ENCODE peak calls at places on chromosomes 6 and 20, in eight cellular contexts. One of them, this sample, is unnamed.

GRCh38 chr20:32018269-32019155 is 8.3 kb downstream of the CCM2L start:
- DNase-seq in spleen: peak; percentile 86
- DNase-seq in sigmoid colon: no peak
- DNase-seq in caudate nucleus: no peak
- DNase-seq in breast epithelium: peak; percentile 53
- DNase-seq in substantia nigra: no peak
- DNase-seq in effector memory CD4-positive, alpha-beta T cell: peak; percentile 10
- DNase-seq in lower lobe of right lung: peak; percentile 74
- DNase-seq in this sample: peak; percentile 88

GRCh38 chr6:3471286-3471685 is 14.4 kb upstream of the SLC22A23 start:
- DNase-seq in effector memory CD4-positive, alpha-beta T cell: no peak
- DNase-seq in substantia nigra: no peak
- DNase-seq in spleen: no peak
- DNase-seq in lower lobe of right lung: no peak
- DNase-seq in caudate nucleus: no peak
- DNase-seq in breast epithelium: no peak
- DNase-seq in sigmoid colon: no peak
- DNase-seq in this sample: no peak

GRCh38 chr6:74873911-74874310 is 331.9 kb downstream of the COL12A1 start:
- DNase-seq in effector memory CD4-positive, alpha-beta T cell: no peak
- DNase-seq in sigmoid colon: no peak
- DNase-seq in lower lobe of right lung: no peak
- DNase-seq in breast epithelium: no peak
- DNase-seq in caudate nucleus: no peak
- DNase-seq in substantia nigra: no peak
- DNase-seq in spleen: no peak
- DNase-seq in this sample: no peak

GRCh38 chr20:6590891-6591679 is 176.4 kb upstream of the BMP2 start:
- DNase-seq in caudate nucleus: no peak
- DNase-seq in breast epithelium: no peak
- DNase-seq in substantia nigra: no peak
- DNase-seq in spleen: no peak
- DNase-seq in effector memory CD4-positive, alpha-beta T cell: no peak
- DNase-seq in lower lobe of right lung: no peak
- DNase-seq in sigmoid colon: no peak
- DNase-seq in this sample: no peak

GRCh38 chr6:141123497-141123896 is 1009.2 kb upstream of the GJE1 start:
- DNase-seq in caudate nucleus: no peak
- DNase-seq in breast epithelium: no peak
- DNase-seq in lower lobe of right lung: no peak
- DNase-seq in substantia nigra: no peak
- DNase-seq in sigmoid colon: no peak
- DNase-seq in effector memory CD4-positive, alpha-beta T cell: no peak
- DNase-seq in spleen: no peak
- DNase-seq in this sample: no peak

GRCh38 chr20:60953311-60953710 is 298.8 kb upstream of the CDH4 start:
- DNase-seq in caudate nucleus: no peak
- DNase-seq in substantia nigra: no peak
- DNase-seq in lower lobe of right lung: no peak
- DNase-seq in sigmoid colon: no peak
- DNase-seq in effector memory CD4-positive, alpha-beta T cell: no peak
- DNase-seq in spleen: no peak
- DNase-seq in breast epithelium: no peak
- DNase-seq in this sample: no peak

GRCh38 chr6:87731818-87732661 is 30.0 kb upstream of the AKIRIN2 start:
- DNase-seq in caudate nucleus: no peak
- DNase-seq in effector memory CD4-positive, alpha-beta T cell: no peak
- DNase-seq in substantia nigra: peak; percentile 33
- DNase-seq in breast epithelium: peak; percentile 97
- DNase-seq in sigmoid colon: peak; percentile 96
- DNase-seq in spleen: peak; percentile 91
- DNase-seq in lower lobe of right lung: peak; percentile 95
- DNase-seq in this sample: peak; percentile 94

GRCh38 chr6:4585682-4586468 is 190.3 kb upstream of the CDYL start:
- DNase-seq in caudate nucleus: no peak
- DNase-seq in sigmoid colon: no peak
- DNase-seq in lower lobe of right lung: no peak
- DNase-seq in spleen: no peak
- DNase-seq in breast epithelium: no peak
- DNase-seq in effector memory CD4-positive, alpha-beta T cell: no peak
- DNase-seq in substantia nigra: no peak
- DNase-seq in this sample: no peak

GRCh38 chr6:27812078-27812804 is 100.0 kb downstream of the OR2B2 start:
- DNase-seq in substantia nigra: no peak
- DNase-seq in breast epithelium: no peak
- DNase-seq in caudate nucleus: no peak
- DNase-seq in sigmoid colon: no peak
- DNase-seq in lower lobe of right lung: no peak
- DNase-seq in spleen: no peak
- DNase-seq in effector memory CD4-positive, alpha-beta T cell: no peak
- DNase-seq in this sample: no peak

GRCh38 chr20:21322083-21322710 is 19.1 kb downstream of the XRN2 start:
- DNase-seq in effector memory CD4-positive, alpha-beta T cell: no peak
- DNase-seq in substantia nigra: no peak
- DNase-seq in spleen: no peak
- DNase-seq in caudate nucleus: no peak
- DNase-seq in breast epithelium: no peak
- DNase-seq in sigmoid colon: no peak
- DNase-seq in lower lobe of right lung: no peak
- DNase-seq in this sample: no peak

GRCh38 chr6:125020385-125020784 is 58.1 kb downstream of the RNF217 start:
- DNase-seq in substantia nigra: no peak
- DNase-seq in sigmoid colon: no peak
- DNase-seq in breast epithelium: no peak
- DNase-seq in effector memory CD4-positive, alpha-beta T cell: no peak
- DNase-seq in spleen: no peak
- DNase-seq in lower lobe of right lung: no peak
- DNase-seq in caudate nucleus: no peak
- DNase-seq in this sample: no peak

GRCh38 chr20:13353261-13353945 is 132.3 kb downstream of the ISM1 start:
- DNase-seq in spleen: no peak
- DNase-seq in substantia nigra: no peak
- DNase-seq in effector memory CD4-positive, alpha-beta T cell: no peak
- DNase-seq in lower lobe of right lung: no peak
- DNase-seq in breast epithelium: no peak
- DNase-seq in sigmoid colon: no peak
- DNase-seq in caudate nucleus: no peak
- DNase-seq in this sample: no peak

GRCh38 chr20:36832791-36833190 is 43.1 kb upstream of the TLDC2 start:
- DNase-seq in substantia nigra: no peak
- DNase-seq in breast epithelium: no peak
- DNase-seq in spleen: no peak
- DNase-seq in effector memory CD4-positive, alpha-beta T cell: no peak
- DNase-seq in sigmoid colon: peak; percentile 62
- DNase-seq in lower lobe of right lung: no peak
- DNase-seq in caudate nucleus: no peak
- DNase-seq in this sample: no peak

GRCh38 chr6:52736145-52736544 is 27.1 kb downstream of the GSTA2 start:
- DNase-seq in sigmoid colon: no peak
- DNase-seq in lower lobe of right lung: no peak
- DNase-seq in substantia nigra: no peak
- DNase-seq in breast epithelium: no peak
- DNase-seq in spleen: no peak
- DNase-seq in caudate nucleus: no peak
- DNase-seq in effector memory CD4-positive, alpha-beta T cell: no peak
- DNase-seq in this sample: no peak

GRCh38 chr6:90294614-90294988 is 2.0 kb downstream of the BACH2 start:
- DNase-seq in substantia nigra: no peak
- DNase-seq in sigmoid colon: no peak
- DNase-seq in lower lobe of right lung: no peak
- DNase-seq in breast epithelium: no peak
- DNase-seq in effector memory CD4-positive, alpha-beta T cell: no peak
- DNase-seq in caudate nucleus: no peak
- DNase-seq in spleen: peak; percentile 81
- DNase-seq in this sample: no peak

DNA sequence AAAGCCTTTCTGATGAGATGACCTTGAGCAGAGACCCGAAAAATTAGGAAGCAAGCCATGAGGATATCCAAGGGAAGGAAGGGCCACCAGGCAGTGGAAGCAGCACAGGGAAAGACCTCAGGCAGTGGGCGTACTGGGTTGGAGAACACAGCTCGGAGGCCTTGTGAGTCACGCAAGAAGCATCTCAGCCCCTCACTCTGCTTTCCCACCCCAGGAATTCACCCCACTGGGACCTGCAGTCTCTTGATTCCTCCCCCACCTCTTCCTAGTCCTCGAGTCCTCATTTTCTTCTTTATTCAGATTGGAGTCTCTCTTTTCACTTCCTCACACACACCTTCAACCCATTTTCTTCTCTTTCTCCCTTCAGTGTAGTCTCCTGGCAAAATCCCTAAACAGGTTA is 27.0 kb downstream of the RPRD1B start:
- DNase-seq in sigmoid colon: no peak
- DNase-seq in spleen: no peak
- DNase-seq in effector memory CD4-positive, alpha-beta T cell: no peak
- DNase-seq in caudate nucleus: no peak
- DNase-seq in breast epithelium: no peak
- DNase-seq in substantia nigra: no peak
- DNase-seq in lower lobe of right lung: no peak
- DNase-seq in this sample: no peak
- H3K27ac ChIP-seq in sigmoid colon: no peak overlapping the region
- H3K27ac ChIP-seq in spleen: no peak overlapping the region
- H3K27ac ChIP-seq in effector memory CD4-positive, alpha-beta T cell: no peak overlapping the region
- H3K27ac ChIP-seq in caudate nucleus: no peak overlapping the region
- H3K27ac ChIP-seq in breast epithelium: no peak overlapping the region
- H3K27ac ChIP-seq in substantia nigra: no peak overlapping the region
- H3K27ac ChIP-seq in lower lobe of right lung: no peak overlapping the region
- H3K27ac ChIP-seq in this sample: no peak overlapping the region

DNA sequence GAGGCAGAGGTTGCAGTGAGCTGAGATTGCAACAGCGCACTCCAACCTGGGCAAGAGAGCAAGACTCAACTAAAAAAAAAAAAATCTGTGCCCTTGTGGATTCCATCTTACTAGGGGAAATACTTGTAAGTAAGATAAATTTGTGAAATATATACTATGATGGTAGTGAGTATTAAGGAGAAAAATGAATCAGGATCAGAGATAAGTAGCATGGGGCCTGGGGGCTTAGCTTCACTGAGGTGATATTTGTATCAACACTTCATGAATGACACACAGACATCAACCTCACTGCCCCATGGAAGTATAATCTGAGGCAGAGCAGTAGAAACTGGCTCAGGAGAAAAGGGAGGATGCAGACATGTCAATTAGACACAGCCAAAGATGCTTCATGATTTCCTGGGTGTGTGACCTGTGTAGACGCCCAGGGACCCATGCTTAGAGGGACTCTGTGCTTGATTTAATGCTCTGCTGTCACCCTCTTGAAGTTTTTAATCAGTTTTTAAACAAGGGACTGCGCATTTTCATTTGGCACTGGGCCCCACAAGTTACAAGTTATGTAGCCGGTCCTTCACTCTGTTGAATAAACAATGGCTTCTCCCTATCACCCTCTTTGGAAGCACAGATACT is 41.9 kb downstream of the PCNA start:
- DNase-seq in substantia nigra: no peak
- DNase-seq in breast epithelium: no peak
- DNase-seq in sigmoid colon: no peak
- DNase-seq in lower lobe of right lung: no peak
- DNase-seq in effector memory CD4-positive, alpha-beta T cell: no peak
- DNase-seq in spleen: no peak
- DNase-seq in caudate nucleus: no peak
- DNase-seq in this sample: no peak
- H3K27ac ChIP-seq in substantia nigra: no peak overlapping the region
- H3K27ac ChIP-seq in breast epithelium: peak overlapping the region; percentile 59
- H3K27ac ChIP-seq in sigmoid colon: peak overlapping the region; percentile 74
- H3K27ac ChIP-seq in lower lobe of right lung: peak overlapping the region; percentile 87
- H3K27ac ChIP-seq in effector memory CD4-positive, alpha-beta T cell: peak overlapping the region; percentile 76
- H3K27ac ChIP-seq in spleen: peak overlapping the region; percentile 91
- H3K27ac ChIP-seq in caudate nucleus: peak overlapping the region; percentile 41
- H3K27ac ChIP-seq in this sample: no peak overlapping the region

GRCh38 chr6:30830438-30830837 is 53.9 kb upstream of the DDR1 start:
- DNase-seq in effector memory CD4-positive, alpha-beta T cell: no peak
- DNase-seq in sigmoid colon: no peak
- DNase-seq in lower lobe of right lung: no peak
- DNase-seq in caudate nucleus: no peak
- DNase-seq in substantia nigra: no peak
- DNase-seq in spleen: no peak
- DNase-seq in breast epithelium: no peak
- DNase-seq in this sample: peak; percentile 10

GRCh38 chr6:30826961-30827342 is 57.4 kb upstream of the DDR1 start:
- DNase-seq in spleen: no peak
- DNase-seq in sigmoid colon: no peak
- DNase-seq in breast epithelium: no peak
- DNase-seq in lower lobe of right lung: no peak
- DNase-seq in effector memory CD4-positive, alpha-beta T cell: no peak
- DNase-seq in substantia nigra: no peak
- DNase-seq in caudate nucleus: no peak
- DNase-seq in this sample: no peak

GRCh38 chr6:30828027-30828962 is 56.0 kb upstream of the DDR1 start:
- DNase-seq in spleen: peak; percentile 93
- DNase-seq in sigmoid colon: peak; percentile 96
- DNase-seq in effector memory CD4-positive, alpha-beta T cell: peak; percentile 56
- DNase-seq in caudate nucleus: peak; percentile 55
- DNase-seq in substantia nigra: peak; percentile 85
- DNase-seq in lower lobe of right lung: peak; percentile 84
- DNase-seq in breast epithelium: peak; percentile 93
- DNase-seq in this sample: peak; percentile 94

GRCh38 chr6:30829016-30829415 is 55.3 kb upstream of the DDR1 start:
- DNase-seq in substantia nigra: no peak
- DNase-seq in breast epithelium: no peak
- DNase-seq in spleen: no peak
- DNase-seq in effector memory CD4-positive, alpha-beta T cell: no peak
- DNase-seq in lower lobe of right lung: no peak
- DNase-seq in caudate nucleus: no peak
- DNase-seq in sigmoid colon: no peak
- DNase-seq in this sample: no peak

GRCh38 chr6:30829639-30830250 is 54.6 kb upstream of the DDR1 start:
- DNase-seq in substantia nigra: no peak
- DNase-seq in caudate nucleus: no peak
- DNase-seq in effector memory CD4-positive, alpha-beta T cell: no peak
- DNase-seq in sigmoid colon: no peak
- DNase-seq in spleen: no peak
- DNase-seq in lower lobe of right lung: no peak
- DNase-seq in breast epithelium: no peak
- DNase-seq in this sample: no peak
- H3K27ac ChIP-seq in substantia nigra: no peak overlapping the region
- H3K27ac ChIP-seq in caudate nucleus: no peak overlapping the region
- H3K27ac ChIP-seq in effector memory CD4-positive, alpha-beta T cell: peak overlapping the region; percentile 60
- H3K27ac ChIP-seq in sigmoid colon: peak overlapping the region; percentile 86
- H3K27ac ChIP-seq in spleen: peak overlapping the region; percentile 46
- H3K27ac ChIP-seq in lower lobe of right lung: peak overlapping the region; percentile 27
- H3K27ac ChIP-seq in breast epithelium: peak overlapping the region; percentile 86
- H3K27ac ChIP-seq in this sample: no peak overlapping the region

DNA sequence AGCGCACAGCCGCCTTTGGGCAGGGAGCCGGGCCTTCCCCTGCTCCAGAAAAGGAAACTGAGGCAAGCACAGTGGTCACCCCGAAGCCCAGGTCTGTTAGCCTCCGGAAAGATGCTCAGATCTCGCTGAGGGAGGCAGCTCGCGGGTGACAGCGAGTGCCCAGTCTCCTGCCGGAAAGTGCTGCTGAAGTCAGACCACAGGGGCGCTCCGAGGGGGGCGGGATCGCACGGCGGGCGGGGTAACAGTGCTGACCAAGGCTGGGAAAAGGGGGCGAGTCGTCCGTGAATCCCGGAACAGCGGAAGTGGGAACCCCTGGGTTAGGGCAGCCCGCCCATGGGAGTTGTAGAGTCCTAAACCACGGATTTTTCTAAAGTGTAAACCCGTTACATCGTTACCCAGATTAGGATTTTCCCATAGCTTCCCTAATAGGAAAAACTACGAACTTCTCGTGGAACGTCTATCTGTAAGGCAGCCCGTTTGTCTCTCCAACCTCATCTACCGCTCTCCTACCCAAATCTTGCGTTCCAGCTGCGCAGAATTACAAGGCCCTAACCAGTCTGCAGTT is 504 bp downstream of the VPS16 start:
- DNase-seq in breast epithelium: no peak
- DNase-seq in sigmoid colon: peak; percentile 86
- DNase-seq in substantia nigra: peak; percentile 34
- DNase-seq in caudate nucleus: no peak
- DNase-seq in lower lobe of right lung: peak; percentile 74
- DNase-seq in spleen: peak; percentile 90
- DNase-seq in effector memory CD4-positive, alpha-beta T cell: no peak
- DNase-seq in this sample: peak; percentile 93
- H3K27ac ChIP-seq in breast epithelium: peak overlapping the region; percentile 94
- H3K27ac ChIP-seq in sigmoid colon: peak overlapping the region; percentile 91
- H3K27ac ChIP-seq in substantia nigra: peak overlapping the region; percentile 30
- H3K27ac ChIP-seq in caudate nucleus: peak overlapping the region; percentile 36
- H3K27ac ChIP-seq in lower lobe of right lung: peak overlapping the region; percentile 96
- H3K27ac ChIP-seq in spleen: peak overlapping the region; percentile 92
- H3K27ac ChIP-seq in effector memory CD4-positive, alpha-beta T cell: peak overlapping the region; percentile 72
- H3K27ac ChIP-seq in this sample: peak overlapping the region; percentile 25

This sample was measured in aorta.